ENCODE peak calls at places on chromosomes 11 and 22, in seven cellular contexts. W, K, U, Z, V, G and R are unnamed samples.

GRCh38 chr11:85947431-85948272 is 92.5 kb downstream of the CCDC83 start:
- DNase-seq in G (peak), K (no peak), Z (no peak), W (peak), U (peak), V (peak), R (no peak)

GRCh38 chr11:26571861-26572654 is at the start of gene MUC15:
- DNase-seq in G (no peak), V (no peak), K (no peak), U (no peak), Z (no peak), W (no peak), R (no peak)

GRCh38 chr22:31230155-31230870 is 18.2 kb downstream of the LIMK2 start:
- DNase-seq in Z (no peak), G (no peak), K (no peak), V (peak), W (peak), U (peak), R (no peak)

GRCh38 chr11:129922674-129923073 is 27.3 kb upstream of the NFRKB start:
- DNase-seq in Z (no peak), V (no peak), U (no peak), G (no peak), K (no peak), W (no peak), R (no peak)

GRCh38 chr22:48380016-48380665 is 1447.5 kb downstream of the BRD1 start:
- DNase-seq in G (no peak), W (no peak), K (no peak), Z (no peak), V (no peak), U (no peak), R (no peak)

GRCh38 chr11:47216141-47216798 is 1.5 kb downstream of the DDB2 start:
- DNase-seq in G (peak), U (peak), Z (peak), W (peak), V (peak), K (no peak), R (peak)

GRCh38 chr11:102120437-102120935 is 10.2 kb downstream of the YAP1 start:
- DNase-seq in K (no peak), V (peak), Z (no peak), G (no peak), W (no peak), U (peak), R (no peak)

GRCh38 chr11:16945671-16946469 is 68.3 kb downstream of the PLEKHA7 start:
- DNase-seq in V (peak), G (peak), U (peak), W (peak), K (peak), Z (peak), R (peak)

GRCh38 chr11:94171693-94172440 is 43.2 kb downstream of the PANX1 start:
- DNase-seq in U (peak), W (peak), K (peak), Z (peak), G (no peak), V (no peak), R (peak)

GRCh38 chr22:37669586-37669985 is 5.8 kb upstream of the LGALS1 start:
- DNase-seq in Z (no peak), W (no peak), U (peak), K (no peak), V (peak), G (peak), R (no peak)

GRCh38 chr11:131033151-131033651 is 116.9 kb upstream of the SNX19 start:
- DNase-seq in Z (peak), W (peak), G (peak), U (peak), V (peak), K (peak), R (no peak)

GRCh38 chr22:17314472-17314871 is 54.8 kb upstream of the CECR2 start:
- DNase-seq in V (no peak), U (no peak), Z (no peak), G (no peak), K (no peak), W (no peak), R (no peak)

GRCh38 chr11:82775736-82776346 is 42.2 kb upstream of the FAM181B start:
- DNase-seq in G (no peak), W (peak), V (peak), Z (peak), U (peak), K (peak), R (peak)

GRCh38 chr11:101030015-101030414 is 99.6 kb downstream of the PGR start:
- DNase-seq in U (no peak), Z (no peak), W (no peak), V (peak), G (peak), K (no peak), R (no peak)

GRCh38 chr11:79253280-79253679 is 187.6 kb downstream of the TENM4 start:
- DNase-seq in G (no peak), W (no peak), U (no peak), V (no peak), K (no peak), Z (no peak), R (peak)

GRCh38 chr11:12185914-12186313 is 75.5 kb downstream of the MICAL2 start:
- DNase-seq in K (no peak), G (peak), V (peak), Z (no peak), W (peak), U (peak), R (peak)

GRCh38 chr11:20479399-20479974 is 92.0 kb downstream of the PRMT3 start:
- DNase-seq in K (no peak), W (no peak), Z (no peak), V (no peak), G (no peak), U (no peak), R (no peak)

GRCh38 chr11:13970986-13971385 is 8.5 kb downstream of the SPON1 start:
- DNase-seq in Z (peak), K (peak), V (no peak), U (no peak), W (no peak), G (no peak), R (peak)

GRCh38 chr11:112784323-112785073 is 176.7 kb upstream of the NCAM1 start:
- DNase-seq in V (peak), K (no peak), Z (no peak), W (no peak), U (no peak), G (peak), R (peak)
- H3K4me2 ChIP-seq in V (peak), K (no peak), Z (no peak), W (no peak), U (no peak), G (peak), R (no peak)

GRCh38 chr11:92854952-92855351 is 114.5 kb upstream of the MTNR1B start:
- DNase-seq in Z (no peak), U (no peak), K (no peak), V (peak), W (no peak), G (peak), R (no peak)
- TF ChIP-seq CTCF in Z (no peak), U (no peak), K (no peak), V (no peak), W (no peak), G (no peak), R (no peak)

DNA sequence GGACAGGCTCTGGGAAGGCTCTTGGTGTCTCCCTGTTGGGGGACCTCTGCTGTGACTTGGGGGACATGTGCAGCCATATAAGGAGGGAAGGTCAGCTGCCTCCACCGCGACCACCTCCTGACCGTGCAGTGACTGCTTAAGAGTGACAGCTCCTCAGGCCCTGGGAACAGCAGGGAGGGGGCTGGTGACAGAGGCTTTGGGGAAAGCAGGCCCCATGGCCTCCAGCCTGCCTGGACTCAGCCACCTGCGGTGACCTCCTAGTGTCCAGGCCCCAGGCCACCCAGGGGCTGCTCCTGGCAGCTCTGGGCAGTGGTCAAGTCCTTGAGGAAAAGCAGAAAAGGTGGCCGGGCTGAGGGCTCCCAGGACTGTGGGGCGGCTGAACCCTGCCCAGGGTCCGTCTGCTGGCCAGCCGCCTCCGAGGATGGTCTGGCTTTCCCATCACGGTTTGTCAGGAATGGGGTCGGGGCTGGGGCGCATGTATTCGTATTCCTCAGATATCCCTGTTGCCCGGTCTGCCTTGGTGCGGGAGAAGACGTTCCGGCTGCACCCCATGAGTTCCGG is 96.8 kb downstream of the WNT7B start:
- DNase-seq in G (no peak), V (no peak), Z (no peak), W (no peak), K (peak), U (no peak), R (no peak)
- H3K4me2 ChIP-seq in G (peak), V (no peak), Z (no peak), W (no peak), K (peak), U (no peak), R (no peak)

GRCh38 chr22:22663861-22664800 is 19.7 kb downstream of the GGTLC2 start:
- DNase-seq in U (no peak), G (no peak), Z (no peak), V (no peak), W (no peak), K (no peak), R (no peak)

GRCh38 chr22:22670076-22670795 is 25.8 kb downstream of the GGTLC2 start:
- DNase-seq in U (no peak), G (no peak), V (no peak), Z (no peak), K (no peak), W (no peak), R (no peak)

GRCh38 chr22:22669093-22669492 is 24.7 kb downstream of the GGTLC2 start:
- DNase-seq in K (no peak), W (no peak), V (no peak), G (no peak), U (no peak), Z (no peak), R (no peak)

GRCh38 chr22:22667966-22668880 is 23.8 kb downstream of the GGTLC2 start:
- DNase-seq in V (no peak), K (no peak), U (no peak), G (no peak), Z (no peak), W (no peak), R (peak)

DNA sequence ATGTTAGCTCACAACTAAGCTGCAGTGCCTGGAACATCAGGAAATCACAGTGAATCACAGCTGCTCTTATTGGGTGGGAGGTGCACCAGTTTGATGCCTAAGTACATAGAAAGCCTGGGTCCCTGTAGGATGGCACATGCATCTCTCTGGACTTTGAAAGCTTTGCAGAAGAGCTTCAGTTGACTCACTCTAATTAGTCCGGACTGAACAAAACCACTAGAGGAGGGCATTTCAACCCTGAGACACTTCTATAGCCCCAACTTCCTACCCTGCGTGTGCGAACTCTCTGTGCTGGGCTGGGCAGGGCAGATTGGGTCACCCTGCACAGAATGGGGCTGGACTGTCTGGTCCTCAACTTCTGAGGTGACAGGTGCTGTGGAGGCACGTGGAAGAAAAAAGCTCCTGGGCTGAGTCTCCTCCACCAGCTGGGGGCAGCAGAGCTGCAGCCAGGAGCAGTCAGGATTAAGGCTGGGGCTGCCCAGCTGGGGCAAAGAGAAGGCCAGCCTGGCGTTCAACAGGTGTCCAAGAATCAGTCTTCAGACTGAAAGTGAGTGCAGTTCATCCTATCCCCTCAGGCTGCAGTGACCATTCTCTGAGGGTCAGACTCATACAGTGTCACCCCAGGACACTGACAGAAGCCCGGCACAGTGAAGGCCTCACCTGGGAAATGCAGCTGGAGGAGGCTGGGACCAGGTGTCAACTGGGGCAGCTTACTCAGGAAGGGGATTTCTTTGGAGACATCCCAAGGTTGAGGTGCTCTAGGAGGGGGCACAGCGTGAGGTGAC is 22.1 kb downstream of the GGTLC2 start:
- DNase-seq in Z (no peak), K (peak), V (no peak), U (peak), G (no peak), W (peak), R (peak)
- TF ChIP-seq CTCF in Z (peak), K (peak), V (peak), U (peak), G (peak), W (peak), R (peak)

DNA sequence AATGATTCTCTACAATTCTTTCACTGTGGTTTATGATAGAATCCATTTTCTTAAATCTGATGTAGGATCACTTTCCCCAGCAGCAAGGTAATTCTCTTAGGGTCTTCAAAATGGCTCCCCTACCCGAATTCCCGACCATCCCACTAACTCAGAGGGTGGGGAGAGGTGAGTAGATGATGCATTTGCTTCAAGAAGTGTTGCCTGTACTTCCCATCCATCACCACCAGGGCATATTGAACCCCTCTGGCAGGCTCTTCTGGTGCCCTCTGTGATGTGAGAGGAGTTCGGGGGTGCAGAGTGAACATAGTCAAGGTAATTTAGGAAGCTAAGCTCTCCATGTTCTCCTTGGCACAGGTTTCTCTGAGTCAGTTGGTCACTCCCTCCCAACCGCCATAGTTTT is 52.3 kb downstream of the ZNRF3 start:
- DNase-seq in K (no peak), Z (no peak), V (no peak), W (no peak), U (no peak), G (no peak), R (no peak)
- H3K4me2 ChIP-seq in K (no peak), Z (no peak), V (no peak), W (no peak), U (no peak), G (no peak), R (no peak)

DNA sequence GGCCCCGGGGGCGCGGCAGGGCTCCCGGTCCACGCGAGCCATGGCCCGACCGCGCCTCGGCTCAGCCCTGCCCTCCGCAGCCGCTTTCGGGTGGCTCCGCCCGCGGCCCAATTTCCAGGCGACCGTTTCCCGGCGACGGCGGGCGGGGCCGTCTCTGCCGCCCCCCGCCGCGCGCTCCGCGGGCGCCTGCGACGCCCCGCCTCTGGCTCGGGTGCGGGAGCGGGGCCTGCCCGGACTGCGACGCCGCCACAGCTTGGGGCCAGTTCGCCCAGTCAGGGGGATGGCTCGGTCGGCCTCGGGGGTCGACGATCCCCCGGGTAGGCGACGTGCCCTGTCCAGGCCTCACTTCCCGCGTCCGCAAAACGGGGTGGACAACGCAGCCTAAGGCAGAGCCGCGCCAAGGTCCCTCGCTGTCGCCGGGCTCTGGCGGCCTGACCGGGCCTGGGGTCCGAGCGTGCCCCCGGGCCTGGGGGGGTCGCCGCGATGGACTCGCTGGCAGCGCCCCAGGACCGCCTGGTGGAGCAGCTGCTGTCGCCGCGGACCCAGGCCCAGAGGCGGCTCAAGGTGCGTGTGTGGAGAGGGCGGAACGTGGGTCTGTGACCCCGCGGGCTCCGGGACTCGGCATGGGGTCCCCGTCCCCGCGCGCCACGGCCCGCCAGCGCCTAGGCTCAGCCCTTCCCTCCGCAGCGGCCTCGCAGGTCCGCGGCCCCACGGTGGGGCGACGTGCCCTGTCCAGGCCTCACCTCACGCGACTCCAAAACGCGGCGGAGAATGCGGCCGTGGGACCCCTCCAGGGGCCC is 4.2 kb downstream of the SEPTIN5 start:
- DNase-seq in Z (no peak), K (no peak), W (no peak), G (no peak), V (no peak), U (no peak), R (no peak)
- TF ChIP-seq CTCF in Z (no peak), K (no peak), W (no peak), G (no peak), V (no peak), U (no peak), R (no peak)

DNA sequence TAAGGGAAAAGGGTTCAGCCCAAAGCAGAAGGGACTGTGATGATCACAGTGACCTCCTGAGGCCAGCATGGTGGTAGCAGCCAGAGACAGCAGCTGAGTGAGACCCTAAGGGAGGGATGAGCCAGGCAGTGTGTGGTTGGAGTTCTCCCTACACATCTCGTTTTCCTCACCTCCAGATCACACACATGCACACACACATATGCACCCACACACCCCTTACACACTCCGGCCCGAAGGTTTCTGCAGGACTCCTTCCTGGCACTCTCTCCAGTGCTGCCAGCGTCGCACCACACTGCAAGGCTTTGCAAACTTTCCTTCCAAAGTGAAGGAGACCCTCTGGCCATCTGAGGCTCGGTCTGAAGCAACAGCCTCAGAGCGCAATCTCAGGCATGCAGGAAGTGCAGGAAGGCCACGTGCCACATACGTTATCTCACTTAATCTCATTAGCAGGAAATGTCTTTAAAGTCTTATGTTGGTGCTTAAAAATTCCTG is 26.9 kb upstream of the TP53I11 start:
- DNase-seq in Z (no peak), K (peak), U (peak), W (peak), V (peak), G (peak), R (peak)
- H3K4me2 ChIP-seq in Z (no peak), K (no peak), U (peak), W (peak), V (no peak), G (peak), R (peak)